ENCODE peak calls at places on chromosomes 11 and 22, in five cellular contexts. One of them, this sample, is unnamed.

GRCh38 chr11:70836071-70836470 is 416.3 kb downstream of the SHANK2 start:
- DNase-seq in epithelial cell of esophagus: no peak
- DNase-seq in cardiac fibroblast: no peak
- DNase-seq in HCEC 1CT: no peak
- DNase-seq in ureter: no peak
- DNase-seq in this sample: no peak

GRCh38 chr11:62805044-62805892 is at the start of gene NXF1:
- DNase-seq in epithelial cell of esophagus: peak
- DNase-seq in cardiac fibroblast: peak
- DNase-seq in HCEC 1CT: peak
- DNase-seq in ureter: peak
- DNase-seq in this sample: peak

GRCh38 chr11:129023968-129024676 is 81.5 kb upstream of the TP53AIP1 start:
- DNase-seq in epithelial cell of esophagus: peak
- DNase-seq in cardiac fibroblast: peak
- DNase-seq in HCEC 1CT: no peak
- DNase-seq in ureter: peak
- DNase-seq in this sample: no peak

GRCh38 chr22:20957691-20958440 is 9.2 kb upstream of the AIFM3 start:
- DNase-seq in epithelial cell of esophagus: no peak
- DNase-seq in cardiac fibroblast: no peak
- DNase-seq in HCEC 1CT: no peak
- DNase-seq in ureter: no peak
- DNase-seq in this sample: no peak

GRCh38 chr11:71964641-71965040 is 34.1 kb upstream of the IL18BP start:
- DNase-seq in epithelial cell of esophagus: no peak
- DNase-seq in cardiac fibroblast: no peak
- DNase-seq in HCEC 1CT: no peak
- DNase-seq in ureter: no peak
- DNase-seq in this sample: no peak

GRCh38 chr11:126542621-126543020 is 187.1 kb downstream of the ST3GAL4 start:
- DNase-seq in epithelial cell of esophagus: no peak
- DNase-seq in cardiac fibroblast: no peak
- DNase-seq in HCEC 1CT: no peak
- DNase-seq in ureter: no peak
- DNase-seq in this sample: no peak

GRCh38 chr11:2663506-2663905 is 36.3 kb downstream of the KCNQ1OT1 start:
- DNase-seq in epithelial cell of esophagus: no peak
- DNase-seq in cardiac fibroblast: no peak
- DNase-seq in HCEC 1CT: no peak
- DNase-seq in ureter: no peak
- DNase-seq in this sample: no peak

GRCh38 chr11:475941-476340 is 25.9 kb downstream of the PTDSS2 start:
- DNase-seq in epithelial cell of esophagus: no peak
- DNase-seq in cardiac fibroblast: no peak
- DNase-seq in HCEC 1CT: no peak
- DNase-seq in ureter: no peak
- DNase-seq in this sample: no peak

GRCh38 chr22:44259366-44260215 is 53.2 kb downstream of the SHISAL1 start:
- DNase-seq in epithelial cell of esophagus: no peak
- DNase-seq in cardiac fibroblast: no peak
- DNase-seq in HCEC 1CT: no peak
- DNase-seq in ureter: peak
- DNase-seq in this sample: no peak

GRCh38 chr22:23306438-23306921 is 126.2 kb downstream of the BCR start:
- DNase-seq in epithelial cell of esophagus: peak
- DNase-seq in cardiac fibroblast: peak
- DNase-seq in HCEC 1CT: peak
- DNase-seq in ureter: peak
- DNase-seq in this sample: no peak

GRCh38 chr11:41849250-41849649 is 389.8 kb upstream of the LRRC4C start:
- DNase-seq in epithelial cell of esophagus: no peak
- DNase-seq in cardiac fibroblast: no peak
- DNase-seq in HCEC 1CT: no peak
- DNase-seq in ureter: no peak
- DNase-seq in this sample: no peak

GRCh38 chr11:10669258-10670033 is 24.1 kb downstream of the IRAG1 start:
- DNase-seq in epithelial cell of esophagus: no peak
- DNase-seq in cardiac fibroblast: peak
- DNase-seq in HCEC 1CT: no peak
- DNase-seq in ureter: no peak
- DNase-seq in this sample: no peak

GRCh38 chr11:79768343-79768742 is 327.5 kb upstream of the TENM4 start:
- DNase-seq in epithelial cell of esophagus: peak
- DNase-seq in cardiac fibroblast: no peak
- DNase-seq in HCEC 1CT: no peak
- DNase-seq in ureter: no peak
- DNase-seq in this sample: no peak

GRCh38 chr11:120608760-120609211 is 97.2 kb downstream of the GRIK4 start:
- DNase-seq in epithelial cell of esophagus: peak
- DNase-seq in cardiac fibroblast: no peak
- DNase-seq in HCEC 1CT: peak
- DNase-seq in ureter: no peak
- DNase-seq in this sample: no peak

GRCh38 chr22:44735518-44736428 is 16.6 kb upstream of the ARHGAP8 start:
- DNase-seq in epithelial cell of esophagus: peak
- DNase-seq in cardiac fibroblast: peak
- DNase-seq in HCEC 1CT: peak
- DNase-seq in ureter: peak
- DNase-seq in this sample: peak

GRCh38 chr11:103494491-103494890 is 385.3 kb downstream of the DYNC2H1 start:
- DNase-seq in epithelial cell of esophagus: peak
- DNase-seq in cardiac fibroblast: peak
- DNase-seq in HCEC 1CT: no peak
- DNase-seq in ureter: no peak
- DNase-seq in this sample: no peak

GRCh38 chr22:36546932-36547331 is 18.0 kb upstream of the EIF3D start:
- DNase-seq in epithelial cell of esophagus: peak
- DNase-seq in cardiac fibroblast: peak
- DNase-seq in HCEC 1CT: peak
- DNase-seq in ureter: no peak
- DNase-seq in this sample: no peak

This sample was measured in effector CD8-positive, alpha-beta T cell.